ENCODE peak calls at places on chromosomes 11 and 22, in ten cellular contexts. A is WERI-Rb-1; E is heart right ventricle; J is ovary; F is suprapubic skin; L is colonic mucosa; N is effector memory CD4-positive, alpha-beta T cell; T is tibial nerve; X is gastrocnemius medialis; D is uterus. U is an unnamed sample. For H3K36me3, the result is how much of the 10 kb centered on the place peaks cover.

GRCh38 chr11:107606122-107606521 is 15.2 kb downstream of the ELMOD1 start:
- DNase-seq in A (peak), E (no peak), J (no peak), F (no peak), L (no peak), N (no peak), T (no peak), X (no peak), D (no peak), U (no peak)

GRCh38 chr22:49589811-49590210 is 237.9 kb downstream of the BRD1 start:
- DNase-seq in A (no peak), E (no peak), J (no peak), F (no peak), L (no peak), N (no peak), T (no peak), X (no peak), D (no peak), U (peak)

GRCh38 chr11:126790550-126790981 is 210.0 kb downstream of the KIRREL3 start:
- DNase-seq in A (no peak), E (no peak), J (no peak), F (no peak), L (no peak), N (no peak), T (no peak), X (no peak), D (no peak), U (no peak)

GRCh38 chr11:72641900-72642814 is 32.1 kb downstream of the PDE2A start:
- DNase-seq in A (peak), E (peak), J (peak), F (peak), L (peak), N (no peak), T (no peak), X (no peak), D (peak), U (peak)

GRCh38 chr11:57434640-57435546 is 8.0 kb upstream of the SLC43A3 start:
- DNase-seq in A (no peak), E (no peak), J (no peak), F (no peak), L (no peak), N (no peak), T (no peak), X (no peak), D (no peak), U (no peak)

GRCh38 chr11:86617502-86617901 is 54.9 kb downstream of the ME3 start:
- DNase-seq in A (no peak), E (no peak), J (no peak), F (no peak), L (no peak), N (no peak), T (no peak), X (no peak), D (no peak), U (no peak)

GRCh38 chr11:57885298-57886035 is 123.9 kb downstream of the CTNND1 start:
- DNase-seq in A (no peak), E (no peak), J (no peak), F (no peak), L (no peak), N (no peak), T (no peak), X (no peak), D (no peak), U (no peak)

GRCh38 chr11:46446343-46446751 is 54.8 kb upstream of the CHRM4 start:
- DNase-seq in A (no peak), E (no peak), J (no peak), F (no peak), L (no peak), N (no peak), T (no peak), X (no peak), D (no peak), U (no peak)

GRCh38 chr11:90874971-90875370 is 652.1 kb upstream of the CHORDC1 start:
- DNase-seq in A (no peak), E (no peak), J (no peak), F (no peak), L (no peak), N (no peak), T (no peak), X (no peak), D (no peak), U (no peak)

GRCh38 chr11:79439893-79440450 is 858 bp downstream of the TENM4 start:
- DNase-seq in A (no peak), E (no peak), J (peak), F (peak), L (peak), N (no peak), T (no peak), X (no peak), D (peak), U (peak)

GRCh38 chr11:6646631-6647281 is 8.9 kb downstream of the DCHS1 start:
- DNase-seq in A (no peak), E (peak), J (peak), F (no peak), L (peak), N (no peak), T (no peak), X (no peak), D (peak), U (no peak)

GRCh38 chr22:20242393-20243175 is 25.5 kb downstream of the RTN4R start:
- DNase-seq in A (no peak), E (no peak), J (no peak), F (no peak), L (no peak), N (no peak), T (no peak), X (no peak), D (no peak), U (no peak)

GRCh38 chr22:40300884-40301672 is 45.2 kb upstream of the ADSL start:
- DNase-seq in A (no peak), E (no peak), J (no peak), F (no peak), L (no peak), N (no peak), T (no peak), X (no peak), D (no peak), U (no peak)

GRCh38 chr11:68115285-68115684 is 5.9 kb downstream of the CHKA start:
- DNase-seq in A (no peak), E (no peak), J (no peak), F (no peak), L (no peak), N (no peak), T (no peak), X (no peak), D (no peak), U (no peak)

GRCh38 chr11:67457453-67457852 is 2.3 kb downstream of the CABP4 start:
- DNase-seq in A (no peak), E (no peak), J (no peak), F (no peak), L (no peak), N (no peak), T (no peak), X (no peak), D (no peak), U (no peak)

GRCh38 chr11:83119216-83119615 is 37.7 kb upstream of the PCF11 start:
- DNase-seq in A (no peak), E (no peak), J (no peak), F (no peak), L (no peak), N (no peak), T (no peak), X (no peak), D (no peak), U (no peak)

GRCh38 chr22:38046070-38046748 is 11.0 kb upstream of the PICK1 start:
- DNase-seq in A (no peak), E (no peak), J (no peak), F (no peak), L (no peak), N (no peak), T (no peak), X (no peak), D (no peak), U (no peak)

GRCh38 chr11:68150029-68150428 is 28.8 kb upstream of the CHKA start:
- DNase-seq in A (no peak), E (no peak), J (no peak), F (no peak), L (no peak), N (no peak), T (no peak), X (no peak), D (no peak), U (no peak)

GRCh38 chr11:99066609-99067008 is 45.9 kb downstream of the CNTN5 start:
- DNase-seq in A (no peak), E (no peak), J (no peak), F (no peak), L (no peak), N (no peak), T (no peak), X (no peak), D (no peak), U (no peak)

GRCh38 chr11:69007978-69008381 is 5.1 kb downstream of the MRGPRF start:
- DNase-seq in A (no peak), E (no peak), J (peak), F (peak), L (no peak), N (no peak), T (no peak), X (no peak), D (peak), U (peak)

GRCh38 chr22:26589845-26590524 is at the start of gene TPST2:
- DNase-seq in A (peak), E (peak), J (peak), F (peak), L (peak), N (peak), T (peak), X (peak), D (peak), U (peak)

GRCh38 chr11:119684361-119685072 is 44.5 kb downstream of the NECTIN1 start:
- DNase-seq in A (no peak), E (no peak), J (no peak), F (no peak), L (no peak), N (no peak), T (no peak), X (no peak), D (no peak), U (no peak)

GRCh38 chr22:26442086-26442756 is 13.2 kb downstream of the ASPHD2 start:
- DNase-seq in A (no peak), E (no peak), J (no peak), F (no peak), L (no peak), N (no peak), T (no peak), X (no peak), D (no peak), U (no peak)

GRCh38 chr11:66067640-66068039 is 2.4 kb upstream of the PACS1 start:
- DNase-seq in A (no peak), E (no peak), J (no peak), F (no peak), L (no peak), N (no peak), T (no peak), X (no peak), D (no peak), U (no peak)

GRCh38 chr11:111245425-111245824 is at the start of gene POU2AF2:
- DNase-seq in A (no peak), E (no peak), J (no peak), F (no peak), L (no peak), N (no peak), T (no peak), X (no peak), D (no peak), U (no peak)

GRCh38 chr11:66957971-66958231 is 282 bp downstream of the PC start:
- DNase-seq in A (no peak), E (no peak), J (no peak), F (no peak), L (no peak), N (no peak), T (no peak), X (no peak), D (no peak), U (no peak)

GRCh38 chr22:19824197-19825015 is 30.3 kb downstream of the GNB1L start:
- DNase-seq in A (no peak), E (no peak), J (no peak), F (peak), L (peak), N (no peak), T (no peak), X (no peak), D (no peak), U (no peak)

GRCh38 chr11:82864268-82864667 is 36.0 kb downstream of the PRCP start:
- DNase-seq in A (peak), E (peak), J (no peak), F (peak), L (peak), N (no peak), T (peak), X (peak), D (peak), U (peak)

GRCh38 chr11:95232666-95233065 is 1.7 kb upstream of the SESN3 start:
- DNase-seq in A (no peak), E (no peak), J (no peak), F (no peak), L (no peak), N (no peak), T (no peak), X (no peak), D (no peak), U (no peak)

GRCh38 chr11:29616611-29617010 is 400.2 kb downstream of the KCNA4 start:
- DNase-seq in A (no peak), E (no peak), J (no peak), F (no peak), L (no peak), N (no peak), T (no peak), X (no peak), D (no peak), U (no peak)

GRCh38 chr11:72584293-72584921 is 89.8 kb downstream of the PDE2A start:
- DNase-seq in A (no peak), E (peak), J (peak), F (peak), L (peak), N (peak), T (peak), X (peak), D (no peak), U (peak)

GRCh38 chr11:2516276-2517015 is 71.6 kb downstream of the KCNQ1 start:
- DNase-seq in A (no peak), E (no peak), J (no peak), F (peak), L (peak), N (no peak), T (peak), X (peak), D (peak), U (peak)

GRCh38 chr11:65415499-65416340 is 6.9 kb upstream of the NEAT1 start:
- DNase-seq in A (no peak), E (no peak), J (peak), F (peak), L (no peak), N (no peak), T (peak), X (no peak), D (peak), U (peak)

GRCh38 chr11:65639623-65640482 is 2.0 kb downstream of the SIPA1 start:
- DNase-seq in A (no peak), E (no peak), J (no peak), F (no peak), L (no peak), N (peak), T (no peak), X (no peak), D (no peak), U (no peak)

GRCh38 chr22:29011200-29011867 is 50.3 kb downstream of the C22orf31 start:
- DNase-seq in A (no peak), E (peak), J (no peak), F (no peak), L (peak), N (no peak), T (no peak), X (no peak), D (no peak), U (no peak)

GRCh38 chr11:32105871-32106312 is 15.0 kb downstream of the RCN1 start:
- DNase-seq in A (no peak), E (no peak), J (no peak), F (no peak), L (no peak), N (no peak), T (no peak), X (no peak), D (no peak), U (no peak)

GRCh38 chr11:35873721-35874120 is 70.1 kb upstream of the LDLRAD3 start:
- DNase-seq in A (no peak), E (no peak), J (no peak), F (no peak), L (no peak), N (no peak), T (no peak), X (no peak), D (no peak), U (no peak)

DNA sequence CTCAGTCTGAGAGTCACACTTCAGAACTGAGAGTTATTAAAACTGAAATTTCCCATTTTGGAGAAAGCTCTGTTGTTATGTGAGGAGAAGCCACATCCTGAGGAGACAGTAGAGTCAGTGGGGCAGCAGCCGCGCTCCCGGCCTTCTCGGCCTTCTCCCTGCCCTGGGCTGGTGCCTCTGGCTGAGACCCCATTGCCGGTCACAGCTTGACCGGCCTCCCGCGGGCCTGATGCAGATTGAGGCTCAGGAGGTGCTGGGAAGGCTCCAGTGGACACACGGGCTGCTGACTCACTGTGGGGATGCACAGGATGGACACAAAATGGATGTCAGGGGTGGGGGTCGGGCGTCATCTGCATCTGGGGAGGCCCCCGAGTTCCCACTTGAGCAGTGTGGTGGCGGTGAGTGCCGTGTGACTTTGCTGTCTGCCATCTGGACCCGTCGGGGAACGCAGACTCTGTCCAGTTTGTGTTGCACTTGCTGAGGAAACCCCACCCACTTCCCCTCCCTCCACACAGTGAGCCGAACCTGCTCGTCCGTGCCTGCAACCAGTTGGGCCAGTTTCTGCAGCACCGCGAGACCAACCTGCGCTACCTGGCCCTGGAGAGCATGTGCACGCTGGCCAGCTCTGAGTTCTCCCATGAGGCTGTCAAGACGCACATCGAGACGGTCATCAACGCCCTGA is 50.1 kb downstream of the MUC6 start:
- DNase-seq in A (no peak), E (no peak), J (no peak), F (no peak), L (no peak), N (no peak), T (no peak), X (no peak), D (no peak), U (no peak)
- H3K36me3 ChIP-seq in A (half or more), E (under half), J (under half), F (half or more), L (under half), N (half or more), T (half or more), X (half or more), D (under half), U (under half)

GRCh38 chr11:100929377-100929776 is 200.2 kb downstream of the PGR start:
- DNase-seq in A (no peak), E (no peak), J (no peak), F (no peak), L (no peak), N (no peak), T (no peak), X (no peak), D (no peak), U (no peak)

GRCh38 chr11:100925935-100926334 is 203.7 kb downstream of the PGR start:
- DNase-seq in A (no peak), E (no peak), J (no peak), F (no peak), L (no peak), N (no peak), T (no peak), X (no peak), D (no peak), U (no peak)

GRCh38 chr11:100930185-100930778 is 199.3 kb downstream of the PGR start:
- DNase-seq in A (no peak), E (no peak), J (no peak), F (no peak), L (no peak), N (no peak), T (no peak), X (no peak), D (no peak), U (no peak)

GRCh38 chr11:100928426-100928825 is 201.2 kb downstream of the PGR start:
- DNase-seq in A (no peak), E (no peak), J (no peak), F (no peak), L (no peak), N (no peak), T (no peak), X (no peak), D (no peak), U (no peak)

DNA sequence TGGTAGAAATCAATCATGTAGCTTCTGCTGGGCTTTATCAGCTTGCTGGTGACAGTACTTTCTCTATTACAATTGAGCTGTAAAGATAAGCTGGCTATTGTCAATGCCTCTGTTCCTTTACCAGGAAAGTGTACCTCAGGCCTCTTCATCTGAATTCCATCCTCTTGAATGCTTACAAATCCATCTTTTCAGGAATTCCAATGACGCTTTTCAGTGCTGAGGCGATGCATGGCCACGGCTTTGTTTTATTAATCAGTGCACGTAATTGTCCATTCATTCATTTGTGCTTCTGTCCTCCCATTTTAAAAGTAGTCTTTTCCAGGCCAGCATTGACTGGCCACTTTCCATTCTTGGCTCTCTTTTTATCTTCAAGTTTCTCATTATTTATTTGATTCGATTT is 202.0 kb downstream of the PGR start:
- DNase-seq in A (no peak), E (no peak), J (no peak), F (no peak), L (no peak), N (no peak), T (no peak), X (no peak), D (no peak), U (no peak)
- H3K27ac ChIP-seq in A (no peak), E (no peak), J (no peak), F (no peak), L (no peak), N (no peak), T (no peak), X (no peak), D (no peak), U (no peak)

GRCh38 chr22:22371031-22371541 is 126.5 kb downstream of the VPREB1 start:
- DNase-seq in A (peak), E (peak), J (no peak), F (no peak), L (no peak), N (no peak), T (no peak), X (no peak), D (no peak), U (no peak)
- H3K4me3 ChIP-seq in A (no peak), E (no peak), J (no peak), F (no peak), L (no peak), N (no peak), T (no peak), X (no peak), D (no peak), U (no peak)

DNA sequence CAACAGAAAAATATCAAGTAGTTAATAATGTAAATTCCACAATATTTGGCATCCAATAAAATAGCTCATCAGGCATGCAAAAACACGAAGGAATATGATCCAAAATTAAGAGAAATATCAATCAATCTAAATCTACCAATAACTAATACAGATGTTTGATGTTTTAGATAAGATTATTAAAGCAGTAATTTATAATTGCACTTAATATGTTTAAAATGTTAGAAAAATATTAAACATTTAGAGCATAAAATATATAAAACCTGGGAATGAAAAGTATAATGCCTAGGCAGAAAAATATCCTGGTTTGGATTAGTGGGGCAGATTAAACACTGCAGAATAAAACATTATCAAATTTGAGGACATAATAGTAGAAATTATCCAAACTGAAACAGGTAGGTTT is 879.9 kb downstream of the FAM181B start:
- DNase-seq in A (no peak), E (no peak), J (no peak), F (no peak), L (no peak), N (no peak), T (no peak), X (no peak), D (no peak), U (no peak)
- H3K36me3 ChIP-seq in A (under half), E (under half), J (under half), F (under half), L (under half), N (under half), T (under half), X (under half), D (under half), U (under half)

DNA sequence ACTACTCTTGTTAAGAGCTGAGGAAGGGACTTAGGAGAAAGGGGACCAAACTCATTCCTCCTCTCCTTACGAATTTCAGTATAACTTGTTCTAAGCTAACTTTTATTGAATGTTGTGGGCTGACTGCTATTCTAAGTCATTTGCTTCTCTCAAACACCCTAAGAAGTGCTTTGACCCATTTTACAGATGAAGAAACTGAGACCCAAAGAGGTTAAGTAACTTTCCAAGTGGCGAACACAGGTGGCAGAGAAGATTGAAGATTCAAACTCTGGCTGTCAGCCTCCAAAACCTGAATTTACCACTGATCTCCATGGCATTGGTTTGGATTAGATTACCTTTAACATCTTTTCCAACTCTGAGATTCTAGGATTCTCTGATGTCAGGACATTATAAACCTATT is 52.2 kb downstream of the TIMP3 start:
- DNase-seq in A (no peak), E (no peak), J (no peak), F (no peak), L (no peak), N (no peak), T (no peak), X (no peak), D (no peak), U (no peak)
- H3K27ac ChIP-seq in A (no peak), E (no peak), J (no peak), F (peak), L (no peak), N (no peak), T (no peak), X (peak), D (peak), U (no peak)

GRCh38 chr11:23406131-23406819 is 546.0 kb upstream of the CCDC179 start:
- DNase-seq in A (no peak), E (no peak), J (no peak), F (no peak), L (no peak), N (no peak), T (no peak), X (no peak), D (no peak), U (peak)
- H3K4me3 ChIP-seq in A (no peak), E (no peak), J (no peak), F (no peak), L (no peak), N (no peak), T (no peak), X (no peak), D (no peak), U (no peak)